ENCODE peak calls at places on chromosome 20, in nine cellular contexts. Q is colonic mucosa, D is PC-9, X is lower lobe of right lung, L is skeletal muscle cell, I is kidney, U is upper lobe of left lung, R is AG10803, A is gastrocnemius medialis. J is an unnamed sample.
A peak's percentile ranks its signal among the peaks of the same experiment; 100 is the strongest.

GRCh38 chr20:38231786-38232130 is 28.8 kb downstream of the KIAA1755 start:
- DNase-seq in Q (no peak), D (peak; percentile 17), X (no peak), L (peak; percentile 19), I (no peak), U (no peak), R (peak; percentile 51), A (peak; percentile 45), J (no peak)

GRCh38 chr20:17762873-17763557 is 63.2 kb downstream of the BANF2 start:
- DNase-seq in Q (no peak), D (peak; percentile 43), X (no peak), L (no peak), I (no peak), U (no peak), R (no peak), A (no peak), J (no peak)

GRCh38 chr20:36248836-36249235 is 12.6 kb downstream of the AAR2 start:
- DNase-seq in Q (no peak), D (no peak), X (no peak), L (no peak), I (no peak), U (no peak), R (no peak), A (no peak), J (no peak)

GRCh38 chr20:38402089-38402488 is 33.0 kb downstream of the SNHG17 start:
- DNase-seq in Q (no peak), D (no peak), X (no peak), L (no peak), I (no peak), U (no peak), R (no peak), A (no peak), J (no peak)

GRCh38 chr20:62837790-62838458 is 21.1 kb downstream of the COL9A3 start:
- DNase-seq in Q (peak; percentile 96), D (peak; percentile 73), X (peak; percentile 66), L (no peak), I (peak; percentile 91), U (peak; percentile 66), R (peak; percentile 54), A (no peak), J (peak; percentile 93)

GRCh38 chr20:42441196-42441861 is 748.4 kb downstream of the PTPRT start:
- DNase-seq in Q (no peak), D (no peak), X (no peak), L (no peak), I (no peak), U (no peak), R (no peak), A (no peak), J (no peak)

GRCh38 chr20:15061955-15062354 is 724.5 kb upstream of the FLRT3 start:
- DNase-seq in Q (no peak), D (peak; percentile 78), X (no peak), L (no peak), I (peak; percentile 60), U (no peak), R (no peak), A (no peak), J (no peak)

GRCh38 chr20:7858851-7859250 is 81.4 kb downstream of the HAO1 start:
- DNase-seq in Q (no peak), D (no peak), X (no peak), L (no peak), I (no peak), U (no peak), R (no peak), A (no peak), J (no peak)

GRCh38 chr20:63054695-63055240 is 48.0 kb upstream of the BHLHE23 start:
- DNase-seq in Q (no peak), D (no peak), X (peak; percentile 24), L (no peak), I (peak; percentile 64), U (no peak), R (no peak), A (no peak), J (peak; percentile 59)

GRCh38 chr20:47620808-47621805 is 119.4 kb downstream of the NCOA3 start:
- DNase-seq in Q (no peak), D (peak; percentile 61), X (no peak), L (peak; percentile 34), I (no peak), U (no peak), R (peak; percentile 72), A (no peak), J (no peak)

GRCh38 chr20:38630727-38631126 is 29.1 kb downstream of the ARHGAP40 start:
- DNase-seq in Q (no peak), D (peak; percentile 31), X (no peak), L (no peak), I (no peak), U (no peak), R (no peak), A (no peak), J (no peak)

GRCh38 chr20:33767739-33768138 is 35.9 kb downstream of the ZNF341 start:
- DNase-seq in Q (no peak), D (no peak), X (no peak), L (no peak), I (no peak), U (no peak), R (no peak), A (no peak), J (no peak)

GRCh38 chr20:21539512-21539911 is 25.6 kb upstream of the NKX2-2 start:
- DNase-seq in Q (no peak), D (no peak), X (no peak), L (no peak), I (no peak), U (no peak), R (no peak), A (no peak), J (no peak)

GRCh38 chr20:43911066-43911465 is 3.6 kb upstream of the TOX2 start:
- DNase-seq in Q (no peak), D (peak; percentile 77), X (no peak), L (peak; percentile 21), I (no peak), U (no peak), R (peak; percentile 59), A (no peak), J (peak; percentile 56)

GRCh38 chr20:12252793-12253192 is 335.1 kb downstream of the BTBD3 start:
- DNase-seq in Q (no peak), D (no peak), X (no peak), L (no peak), I (no peak), U (no peak), R (peak; percentile 19), A (no peak), J (no peak)

GRCh38 chr20:33992145-33992922 is 1.4 kb upstream of the RALY start:
- DNase-seq in Q (no peak), D (peak; percentile 75), X (no peak), L (no peak), I (no peak), U (no peak), R (no peak), A (no peak), J (peak; percentile 16)

GRCh38 chr20:19806806-19807691 is 49.0 kb downstream of the RIN2 start:
- DNase-seq in Q (no peak), D (peak; percentile 38), X (no peak), L (no peak), I (no peak), U (no peak), R (peak; percentile 44), A (no peak), J (no peak)

GRCh38 chr20:63972312-63973159 is 2.8 kb upstream of the ZNF512B start:
- DNase-seq in Q (no peak), D (peak; percentile 33), X (no peak), L (no peak), I (no peak), U (no peak), R (no peak), A (peak; percentile 12), J (peak; percentile 89)

GRCh38 chr20:43537921-43538854 is 20.6 kb upstream of the SGK2 start:
- DNase-seq in Q (peak; percentile 80), D (peak; percentile 46), X (peak; percentile 63), L (peak; percentile 13), I (peak; percentile 81), U (no peak), R (peak; percentile 64), A (no peak), J (peak; percentile 89)

GRCh38 chr20:42887281-42887680 is 302.4 kb downstream of the PTPRT start:
- DNase-seq in Q (no peak), D (no peak), X (no peak), L (no peak), I (no peak), U (no peak), R (no peak), A (no peak), J (no peak)

GRCh38 chr20:61407561-61407960 is 155.5 kb downstream of the CDH4 start:
- DNase-seq in Q (no peak), D (no peak), X (no peak), L (no peak), I (no peak), U (no peak), R (no peak), A (no peak), J (no peak)

GRCh38 chr20:38113401-38114325 is 51.4 kb downstream of the TGM2 start:
- DNase-seq in Q (peak; percentile 56), D (no peak), X (no peak), L (no peak), I (no peak), U (no peak), R (no peak), A (peak; percentile 81), J (no peak)

DNA sequence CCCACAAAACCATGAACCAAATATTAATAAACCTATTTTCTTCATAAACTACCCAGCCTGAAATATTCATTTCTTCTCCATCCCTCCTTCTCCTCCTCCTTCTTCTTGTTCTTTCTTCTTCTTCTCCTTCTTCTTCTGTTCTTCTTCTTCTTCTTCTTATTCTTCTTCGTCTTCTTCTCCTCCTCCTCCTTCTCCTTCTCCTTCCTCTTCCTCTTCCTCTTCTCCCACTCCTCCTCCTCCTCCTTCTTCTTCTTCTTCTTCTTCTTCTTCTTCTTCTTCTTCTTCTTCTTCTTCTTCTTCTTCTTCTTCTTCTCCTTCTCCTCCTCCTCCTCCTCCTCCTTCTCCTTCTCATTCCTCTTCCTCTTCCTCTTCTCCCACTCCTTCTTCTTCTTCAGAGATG is 5.0 kb upstream of the TMEM74B start:
- DNase-seq in Q (no peak), D (no peak), X (no peak), L (no peak), I (no peak), U (no peak), R (no peak), A (no peak), J (no peak)
- H3K4me3 ChIP-seq in Q (no peak overlapping the region), D (no peak overlapping the region), X (no peak overlapping the region), L (no peak overlapping the region), I (no peak overlapping the region), U (no peak overlapping the region), R (no peak overlapping the region), A (no peak overlapping the region), J (no peak overlapping the region)

GRCh38 chr20:40218296-40218955 is 470.6 kb downstream of the MAFB start:
- DNase-seq in Q (no peak), D (no peak), X (no peak), L (no peak), I (no peak), U (no peak), R (no peak), A (no peak), J (no peak)
- H3K4me3 ChIP-seq in Q (no peak overlapping the region), D (no peak overlapping the region), X (no peak overlapping the region), L (no peak overlapping the region), I (no peak overlapping the region), U (no peak overlapping the region), R (no peak overlapping the region), A (no peak overlapping the region), J (no peak overlapping the region)

GRCh38 chr20:45136911-45137310 is 12.6 kb upstream of the WFDC12 start:
- DNase-seq in Q (no peak), D (no peak), X (no peak), L (no peak), I (no peak), U (no peak), R (no peak), A (no peak), J (no peak)
- H3K4me3 ChIP-seq in Q (no peak overlapping the region), D (no peak overlapping the region), X (no peak overlapping the region), L (no peak overlapping the region), I (no peak overlapping the region), U (no peak overlapping the region), R (no peak overlapping the region), A (no peak overlapping the region), J (no peak overlapping the region)

GRCh38 chr20:2208897-2209296 is 86.9 kb upstream of the TGM3 start:
- DNase-seq in Q (no peak), D (no peak), X (no peak), L (no peak), I (no peak), U (no peak), R (no peak), A (no peak), J (no peak)
- H3K4me3 ChIP-seq in Q (no peak overlapping the region), D (no peak overlapping the region), X (no peak overlapping the region), L (no peak overlapping the region), I (no peak overlapping the region), U (no peak overlapping the region), R (no peak overlapping the region), A (no peak overlapping the region), J (no peak overlapping the region)